ENCODE peak calls at places on chromosomes 5 and 9, in eight cellular contexts. W, Z, O, F, V, P, J and E are unnamed samples.

GRCh38 chr5:180201051-180201987 is 7.7 kb downstream of the RASGEF1C start:
- DNase-seq in W (peak), Z (no peak), O (peak), F (peak), V (peak), P (peak), J (no peak), E (peak)

GRCh38 chr5:91468643-91469422 is 85.7 kb upstream of the ARRDC3 start:
- DNase-seq in W (no peak), Z (no peak), O (no peak), F (no peak), V (peak), P (no peak), J (no peak), E (no peak)

GRCh38 chr5:849651-850301 is 1.0 kb downstream of the ZDHHC11 start:
- DNase-seq in W (no peak), Z (no peak), O (no peak), F (no peak), V (no peak), P (peak), J (peak), E (no peak)

GRCh38 chr9:105157178-105157583 is 87.3 kb upstream of the SLC44A1 start:
- DNase-seq in W (peak), Z (peak), O (peak), F (peak), V (peak), P (peak), J (peak), E (no peak)

GRCh38 chr9:16257604-16258003 is 612.9 kb downstream of the BNC2 start:
- DNase-seq in W (no peak), Z (no peak), O (peak), F (peak), V (peak), P (no peak), J (no peak), E (no peak)

GRCh38 chr5:179343902-179344300 is 1.4 kb downstream of the ADAMTS2 start:
- DNase-seq in W (no peak), Z (no peak), O (no peak), F (peak), V (peak), P (peak), J (no peak), E (no peak)

GRCh38 chr5:172042183-172042582 is 35.7 kb upstream of the FBXW11 start:
- DNase-seq in W (no peak), Z (no peak), O (no peak), F (no peak), V (no peak), P (no peak), J (no peak), E (no peak)

GRCh38 chr9:111853450-111853827 is 43.2 kb upstream of the UGCG start:
- DNase-seq in W (no peak), Z (no peak), O (no peak), F (no peak), V (no peak), P (no peak), J (no peak), E (no peak)

GRCh38 chr9:19232830-19233194 is 2.3 kb downstream of the DENND4C start:
- DNase-seq in W (peak), Z (peak), O (no peak), F (peak), V (peak), P (peak), J (no peak), E (no peak)

GRCh38 chr5:157026789-157027424 is 32.0 kb downstream of the HAVCR1 start:
- DNase-seq in W (peak), Z (no peak), O (peak), F (no peak), V (no peak), P (peak), J (no peak), E (no peak)

GRCh38 chr5:112921031-112921832 is 795 bp downstream of the REEP5 start:
- DNase-seq in W (peak), Z (peak), O (peak), F (peak), V (peak), P (peak), J (peak), E (peak)
- TF ChIP-seq CTCF in W (peak), Z (no peak), O (no peak), F (no peak), V (no peak), P (no peak), J (no peak), E (no peak)

GRCh38 chr9:125142560-125143376 is 560 bp downstream of the SCAI start:
- DNase-seq in W (no peak), Z (peak), O (no peak), F (no peak), V (no peak), P (peak), J (peak), E (peak)

GRCh38 chr9:125141751-125142150 is 1.6 kb downstream of the SCAI start:
- DNase-seq in W (no peak), Z (no peak), O (no peak), F (no peak), V (no peak), P (no peak), J (no peak), E (no peak)

GRCh38 chr9:125143377-125144090 is at the start of gene SCAI:
- DNase-seq in W (peak), Z (peak), O (peak), F (peak), V (peak), P (peak), J (peak), E (peak)

GRCh38 chr9:125141251-125141650 is 2.1 kb downstream of the SCAI start:
- DNase-seq in W (no peak), Z (no peak), O (no peak), F (peak), V (peak), P (no peak), J (no peak), E (no peak)

GRCh38 chr9:125140576-125140975 is 2.8 kb downstream of the SCAI start:
- DNase-seq in W (no peak), Z (no peak), O (no peak), F (no peak), V (no peak), P (no peak), J (no peak), E (no peak)
- TF ChIP-seq CTCF in W (no peak), Z (no peak), O (no peak), F (no peak), V (no peak), P (no peak), J (no peak), E (no peak)

DNA sequence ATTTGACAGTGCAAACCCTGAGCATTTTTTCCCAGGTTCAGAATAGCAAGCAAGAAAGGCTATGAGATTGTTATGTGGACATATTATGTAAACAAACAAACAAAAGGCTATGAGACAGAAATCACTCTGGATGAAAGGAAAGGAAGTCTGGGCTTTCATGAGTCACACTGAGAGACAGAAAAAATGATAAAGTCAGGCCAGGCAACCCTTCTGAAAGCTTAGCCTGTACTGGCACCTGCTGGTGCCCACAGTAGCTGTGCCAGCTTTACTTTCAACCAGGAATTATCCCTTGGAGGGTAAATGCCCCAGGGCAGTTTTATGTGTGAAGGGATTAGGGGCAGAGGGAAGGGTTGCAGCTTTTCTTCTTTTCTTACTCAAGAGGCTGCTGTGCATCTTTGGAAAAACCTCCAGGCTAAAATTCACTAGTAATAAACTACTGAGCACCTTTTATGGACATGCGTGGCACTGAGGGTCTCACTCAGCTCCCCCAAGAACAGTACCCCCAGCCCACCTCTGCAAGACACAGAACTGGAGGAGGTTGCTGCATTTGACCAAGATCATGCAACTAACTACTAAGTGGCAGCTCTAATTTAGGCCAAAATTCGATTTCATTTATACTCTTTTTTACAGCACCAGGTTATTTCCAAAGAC is 41.7 kb downstream of the ACTL7B start:
- DNase-seq in W (no peak), Z (no peak), O (peak), F (peak), V (peak), P (peak), J (peak), E (no peak)
- TF ChIP-seq CTCF in W (no peak), Z (no peak), O (peak), F (peak), V (peak), P (peak), J (peak), E (peak)

GRCh38 chr9:138071731-138072130 is 194.1 kb downstream of the CACNA1B start:
- DNase-seq in W (no peak), Z (no peak), O (no peak), F (no peak), V (no peak), P (no peak), J (no peak), E (peak)
- TF ChIP-seq CTCF in W (no peak), Z (no peak), O (no peak), F (no peak), V (no peak), P (no peak), J (no peak), E (no peak)

GRCh38 chr5:42912184-42912766 is 100.6 kb upstream of the SELENOP start:
- DNase-seq in W (peak), Z (no peak), O (peak), F (peak), V (peak), P (no peak), J (no peak), E (no peak)
- TF ChIP-seq CTCF in W (peak), Z (no peak), O (peak), F (peak), V (peak), P (peak), J (peak), E (peak)

GRCh38 chr5:111697881-111698757 is 58.9 kb downstream of the NREP start:
- DNase-seq in W (peak), Z (no peak), O (peak), F (peak), V (peak), P (peak), J (no peak), E (no peak)
- TF ChIP-seq CTCF in W (no peak), Z (no peak), O (no peak), F (peak), V (peak), P (peak), J (no peak), E (peak)